ENCODE peak calls at places on chromosome 21, in five cellular contexts. Y is breast epithelium; Z is CD8-positive, alpha-beta T cell; I is CD4-positive, alpha-beta T cell; V is mesenchymal stem cell. P is an unnamed sample. For H3K9me3, the result is how much of the 10 kb centered on the place peaks cover.

GRCh38 chr21:37153935-37154350 is 80.9 kb downstream of the TTC3 start:
- DNase-seq in Z (no peak), Y (no peak), V (no peak), I (no peak), P (no peak)

GRCh38 chr21:32894321-32894720 is 122.8 kb upstream of the PAXBP1 start:
- DNase-seq in I (no peak), Y (no peak), Z (no peak), V (no peak), P (no peak)

GRCh38 chr21:35924714-35925301 is 135.5 kb downstream of the SETD4 start:
- DNase-seq in Z (no peak), I (no peak), Y (no peak), V (peak), P (no peak)

GRCh38 chr21:39037807-39038405 is 145.3 kb downstream of the PSMG1 start:
- DNase-seq in Z (no peak), Y (no peak), V (peak), I (no peak), P (no peak)

GRCh38 chr21:15967661-15968060 is 237.9 kb downstream of the USP25 start:
- DNase-seq in Z (no peak), Y (no peak), V (peak), I (no peak), P (no peak)

GRCh38 chr21:36491191-36491916 is 11.4 kb upstream of the CLDN14 start:
- DNase-seq in I (no peak), Y (no peak), V (no peak), Z (no peak), P (no peak)

GRCh38 chr21:26909972-26910371 is 56.9 kb downstream of the ADAMTS5 start:
- DNase-seq in Y (no peak), V (peak), I (no peak), Z (no peak), P (no peak)

GRCh38 chr21:44425307-44425894 is 29.9 kb upstream of the LRRC3 start:
- DNase-seq in I (no peak), Z (no peak), V (no peak), Y (peak), P (no peak)

GRCh38 chr21:43771199-43771675 is 4.9 kb downstream of the CSTB start:
- DNase-seq in Y (no peak), Z (no peak), V (peak), I (no peak), P (no peak)

GRCh38 chr21:41466024-41466820 is 40.2 kb downstream of the MX1 start:
- DNase-seq in Y (no peak), Z (no peak), V (no peak), I (no peak), P (no peak)

GRCh38 chr21:39064325-39065012 is 118.8 kb downstream of the PSMG1 start:
- DNase-seq in V (no peak), Z (no peak), Y (no peak), I (no peak), P (no peak)

GRCh38 chr21:33028759-33029511 is 3.2 kb downstream of the OLIG2 start:
- DNase-seq in Z (no peak), V (no peak), I (peak), Y (no peak), P (no peak)

GRCh38 chr21:25368531-25368930 is 238.8 kb downstream of the MRPL39 start:
- DNase-seq in Z (no peak), I (no peak), Y (no peak), V (no peak), P (no peak)
- H3K9me3 ChIP-seq in Z (under half), I (under half), Y (under half), V (under half), P (under half)

GRCh38 chr21:30943920-30944319 is 62.5 kb upstream of the KRTAP11-1 start:
- DNase-seq in Z (no peak), Y (no peak), I (no peak), V (no peak), P (no peak)
- H3K9me3 ChIP-seq in Z (under half), Y (under half), I (under half), V (under half), P (under half)

DNA sequence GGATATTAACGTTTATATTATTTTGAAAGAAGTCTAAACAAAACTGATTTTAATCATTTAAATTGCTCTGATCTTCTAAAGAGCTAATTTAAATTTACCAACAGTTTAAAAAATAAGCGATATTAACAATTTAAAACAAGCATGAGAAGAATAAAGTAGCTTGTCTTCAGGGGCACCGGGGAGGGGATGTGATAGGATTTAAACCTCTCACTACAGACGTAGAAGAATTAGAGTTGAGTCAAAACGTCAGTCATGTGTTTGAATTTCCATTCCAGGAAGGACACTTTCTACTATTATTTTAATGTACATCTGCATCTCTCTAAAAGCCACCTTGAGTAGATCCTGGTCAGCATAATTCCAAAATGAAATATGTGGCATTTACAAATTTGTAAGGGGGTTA is 58.2 kb upstream of the TPTE start:
- DNase-seq in Z (no peak), V (no peak), Y (no peak), I (no peak), P (no peak)
- H3K9me3 ChIP-seq in Z (under half), V (half or more), Y (under half), I (under half), P (under half)

DNA sequence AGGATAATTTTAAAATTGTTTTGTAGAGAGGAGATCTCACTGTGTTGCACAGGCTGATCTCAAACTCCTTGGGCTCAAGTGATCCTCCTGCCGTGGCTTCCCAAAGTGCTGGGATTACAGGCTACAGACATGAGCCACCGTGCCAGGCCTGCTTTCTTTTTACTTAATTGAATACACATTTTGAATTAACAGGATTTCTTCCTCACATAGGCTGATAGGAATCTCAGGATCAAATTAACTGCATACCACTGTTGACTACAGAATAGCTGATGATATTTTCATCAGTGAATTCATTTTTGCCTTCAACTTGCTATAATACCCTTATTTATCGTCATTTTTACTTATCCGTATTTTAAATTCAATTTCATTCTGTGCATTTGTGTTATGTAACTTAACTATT is 2010.6 kb downstream of the NCAM2 start:
- DNase-seq in Y (no peak), Z (no peak), V (no peak), I (no peak), P (no peak)
- H3K9me3 ChIP-seq in Y (under half), Z (under half), V (under half), I (under half), P (under half)

DNA sequence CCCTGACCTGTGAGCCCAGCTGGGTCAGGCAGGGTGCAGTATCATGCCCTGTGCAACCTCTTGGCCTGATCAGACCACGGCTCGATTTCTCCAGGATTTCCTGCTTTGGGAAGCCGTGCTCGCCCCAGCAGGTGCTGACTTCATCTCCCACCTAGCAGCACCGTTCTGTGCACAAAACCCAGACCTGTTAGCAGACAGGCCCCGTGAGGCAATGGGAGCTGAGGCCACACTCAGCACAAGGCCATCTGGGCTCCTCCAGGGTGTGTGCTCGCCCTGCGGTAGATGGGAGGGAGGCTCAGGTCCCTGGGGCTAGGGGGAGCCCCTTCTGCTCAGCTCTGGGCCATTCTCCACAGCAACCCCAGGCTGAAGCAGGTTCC is 29.6 kb downstream of the SLC19A1 start:
- DNase-seq in V (no peak), I (no peak), Z (no peak), Y (no peak), P (no peak)
- H3K9me3 ChIP-seq in V (under half), I (under half), Z (under half), Y (under half), P (under half)

DNA sequence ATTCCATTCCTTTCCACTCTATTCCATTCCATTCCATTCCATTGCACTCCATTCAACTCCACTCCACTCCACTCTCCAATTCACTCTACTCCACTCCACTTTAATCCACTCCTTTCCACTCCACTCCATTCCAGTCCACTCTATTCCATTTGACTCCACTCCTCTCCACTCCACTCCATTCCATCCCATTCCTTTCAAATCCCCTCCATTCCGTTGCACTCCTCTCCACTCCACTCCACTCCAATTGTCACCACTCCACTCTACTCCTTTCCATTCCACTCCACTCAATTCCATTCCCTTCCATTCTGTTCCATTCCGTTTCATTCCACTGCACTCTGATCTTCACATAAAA is 2563.7 kb upstream of the TPTE start:
- DNase-seq in Y (no peak), I (no peak), V (no peak), Z (no peak), P (no peak)
- H3K9me3 ChIP-seq in Y (half or more), I (half or more), V (half or more), Z (under half), P (under half)

GRCh38 chr21:21807598-21807903 is 809.3 kb downstream of the NCAM2 start:
- DNase-seq in Z (no peak), I (no peak), V (no peak), Y (no peak), P (no peak)

GRCh38 chr21:21806711-21807597 is 808.7 kb downstream of the NCAM2 start:
- DNase-seq in Y (no peak), V (no peak), Z (no peak), I (no peak), P (no peak)

GRCh38 chr21:21801921-21802320 is 803.7 kb downstream of the NCAM2 start:
- DNase-seq in Z (no peak), Y (no peak), I (no peak), V (no peak), P (no peak)
- H3K9me3 ChIP-seq in Z (under half), Y (under half), I (under half), V (under half), P (under half)

GRCh38 chr21:28111151-28111619 is 881.5 kb downstream of the LTN1 start:
- DNase-seq in Y (no peak), V (peak), I (no peak), Z (no peak), P (no peak)

GRCh38 chr21:28106370-28106890 is 886.2 kb downstream of the LTN1 start:
- DNase-seq in I (no peak), V (no peak), Y (no peak), Z (no peak), P (no peak)

GRCh38 chr21:28113718-28114117 is 879.0 kb downstream of the LTN1 start:
- DNase-seq in Y (no peak), Z (no peak), V (no peak), I (no peak), P (no peak)

GRCh38 chr21:28104346-28104745 is 888.3 kb downstream of the LTN1 start:
- DNase-seq in Y (no peak), V (no peak), I (no peak), Z (no peak), P (no peak)

DNA sequence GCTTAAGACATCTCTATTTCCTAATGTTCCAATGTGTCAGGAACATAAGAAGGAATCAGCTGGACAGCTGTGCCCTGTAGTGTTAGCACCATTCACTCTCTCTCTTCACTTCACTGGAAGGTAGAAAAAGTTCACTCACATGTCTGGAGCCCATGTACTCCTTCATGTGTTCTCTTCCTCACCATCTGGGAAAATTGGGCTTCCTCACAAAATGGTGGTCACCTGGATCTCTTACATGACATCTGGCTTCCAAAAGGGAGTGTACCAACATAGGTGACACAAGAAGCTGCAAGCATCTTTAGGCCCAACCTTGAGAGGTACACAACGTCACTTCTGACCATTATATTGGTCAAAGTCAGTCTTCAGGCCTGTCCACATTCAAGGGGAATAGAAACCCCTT is 882.6 kb downstream of the LTN1 start:
- DNase-seq in I (no peak), Z (no peak), V (no peak), Y (no peak), P (no peak)
- H3K9me3 ChIP-seq in I (under half), Z (under half), V (under half), Y (under half), P (under half)

P was measured in T-helper 17 cell.